ENCODE peak calls at places on chromosome 16, in four cellular contexts. One of them, this sample, is unnamed.
A peak's percentile ranks its signal among the peaks of the same experiment; 100 is the strongest.

GRCh38 chr16:76899767-76900166 is 291.2 kb upstream of the MON1B start:
- DNase-seq in adrenal gland: no peak
- DNase-seq in GM12878: no peak
- DNase-seq in IMR-90: no peak
- DNase-seq in this sample: no peak

GRCh38 chr16:82580293-82580900 is 46.4 kb upstream of the CDH13 start:
- DNase-seq in GM12878: no peak
- DNase-seq in adrenal gland: no peak
- DNase-seq in IMR-90: no peak
- DNase-seq in this sample: peak; percentile 32

GRCh38 chr16:4369006-4369766 is 2.5 kb upstream of the VASN start:
- DNase-seq in GM12878: no peak
- DNase-seq in adrenal gland: peak; percentile 64
- DNase-seq in IMR-90: peak; percentile 51
- DNase-seq in this sample: peak; percentile 67

GRCh38 chr16:67537270-67537635 is 8.6 kb downstream of the RIPOR1 start:
- DNase-seq in GM12878: no peak
- DNase-seq in IMR-90: peak; percentile 36
- DNase-seq in adrenal gland: peak; percentile 64
- DNase-seq in this sample: peak; percentile 49

GRCh38 chr16:11429823-11430222 is 84.6 kb downstream of the RMI2 start:
- DNase-seq in adrenal gland: no peak
- DNase-seq in GM12878: no peak
- DNase-seq in IMR-90: no peak
- DNase-seq in this sample: no peak

GRCh38 chr16:48126801-48127644 is 28.8 kb downstream of the ABCC12 start:
- DNase-seq in IMR-90: peak; percentile 98
- DNase-seq in adrenal gland: peak; percentile 29
- DNase-seq in GM12878: no peak
- DNase-seq in this sample: peak; percentile 15

GRCh38 chr16:63690961-63691360 is 1430.9 kb downstream of the CDH11 start:
- DNase-seq in adrenal gland: no peak
- DNase-seq in GM12878: no peak
- DNase-seq in IMR-90: no peak
- DNase-seq in this sample: no peak

GRCh38 chr16:4330277-4330882 is 14.5 kb downstream of the GLIS2 start:
- DNase-seq in IMR-90: peak; percentile 63
- DNase-seq in GM12878: no peak
- DNase-seq in adrenal gland: peak; percentile 86
- DNase-seq in this sample: peak; percentile 69

GRCh38 chr16:28309811-28310311 is 17.5 kb downstream of the SBK1 start:
- DNase-seq in GM12878: no peak
- DNase-seq in adrenal gland: no peak
- DNase-seq in IMR-90: no peak
- DNase-seq in this sample: no peak

GRCh38 chr16:19118938-19119431 is 5.2 kb downstream of the ITPRIPL2 start:
- DNase-seq in GM12878: no peak
- DNase-seq in IMR-90: peak; percentile 95
- DNase-seq in adrenal gland: peak; percentile 75
- DNase-seq in this sample: no peak

GRCh38 chr16:81261049-81261648 is 22.7 kb downstream of the BCO1 start:
- DNase-seq in GM12878: no peak
- DNase-seq in adrenal gland: peak; percentile 27
- DNase-seq in IMR-90: no peak
- DNase-seq in this sample: no peak

GRCh38 chr16:72025404-72026114 is 17.0 kb downstream of the DHODH start:
- DNase-seq in GM12878: no peak
- DNase-seq in IMR-90: no peak
- DNase-seq in adrenal gland: no peak
- DNase-seq in this sample: no peak

GRCh38 chr16:80804061-80804450 is 342 bp downstream of the CDYL2 start:
- DNase-seq in GM12878: no peak
- DNase-seq in adrenal gland: peak; percentile 59
- DNase-seq in IMR-90: peak; percentile 46
- DNase-seq in this sample: peak; percentile 24

GRCh38 chr16:20409398-20410152 is at the start of gene ACSM5:
- DNase-seq in adrenal gland: peak; percentile 70
- DNase-seq in GM12878: no peak
- DNase-seq in IMR-90: no peak
- DNase-seq in this sample: no peak

GRCh38 chr16:53224932-53225533 is 170.2 kb downstream of the CHD9 start:
- DNase-seq in adrenal gland: no peak
- DNase-seq in GM12878: no peak
- DNase-seq in IMR-90: peak; percentile 22
- DNase-seq in this sample: no peak

GRCh38 chr16:27252206-27252585 is 16.4 kb downstream of the NSMCE1 start:
- DNase-seq in GM12878: no peak
- DNase-seq in adrenal gland: peak; percentile 4
- DNase-seq in IMR-90: no peak
- DNase-seq in this sample: no peak

GRCh38 chr16:29961479-29962343 is at the start of gene TMEM219:
- DNase-seq in IMR-90: peak; percentile 83
- DNase-seq in GM12878: peak; percentile 70
- DNase-seq in adrenal gland: peak; percentile 89
- DNase-seq in this sample: peak; percentile 88

GRCh38 chr16:46743232-46743719 is 4.9 kb downstream of the MYLK3 start:
- DNase-seq in IMR-90: peak; percentile 28
- DNase-seq in adrenal gland: no peak
- DNase-seq in GM12878: no peak
- DNase-seq in this sample: no peak

GRCh38 chr16:46747777-46748651 is at the start of gene MYLK3:
- DNase-seq in GM12878: no peak
- DNase-seq in adrenal gland: no peak
- DNase-seq in IMR-90: no peak
- DNase-seq in this sample: no peak

GRCh38 chr16:46748775-46749705 is 896 bp upstream of the MYLK3 start:
- DNase-seq in IMR-90: no peak
- DNase-seq in adrenal gland: peak; percentile 56
- DNase-seq in GM12878: peak; percentile 24
- DNase-seq in this sample: no peak

GRCh38 chr16:46745594-46745993 is 2.5 kb downstream of the MYLK3 start:
- DNase-seq in IMR-90: no peak
- DNase-seq in adrenal gland: no peak
- DNase-seq in GM12878: no peak
- DNase-seq in this sample: no peak

DNA sequence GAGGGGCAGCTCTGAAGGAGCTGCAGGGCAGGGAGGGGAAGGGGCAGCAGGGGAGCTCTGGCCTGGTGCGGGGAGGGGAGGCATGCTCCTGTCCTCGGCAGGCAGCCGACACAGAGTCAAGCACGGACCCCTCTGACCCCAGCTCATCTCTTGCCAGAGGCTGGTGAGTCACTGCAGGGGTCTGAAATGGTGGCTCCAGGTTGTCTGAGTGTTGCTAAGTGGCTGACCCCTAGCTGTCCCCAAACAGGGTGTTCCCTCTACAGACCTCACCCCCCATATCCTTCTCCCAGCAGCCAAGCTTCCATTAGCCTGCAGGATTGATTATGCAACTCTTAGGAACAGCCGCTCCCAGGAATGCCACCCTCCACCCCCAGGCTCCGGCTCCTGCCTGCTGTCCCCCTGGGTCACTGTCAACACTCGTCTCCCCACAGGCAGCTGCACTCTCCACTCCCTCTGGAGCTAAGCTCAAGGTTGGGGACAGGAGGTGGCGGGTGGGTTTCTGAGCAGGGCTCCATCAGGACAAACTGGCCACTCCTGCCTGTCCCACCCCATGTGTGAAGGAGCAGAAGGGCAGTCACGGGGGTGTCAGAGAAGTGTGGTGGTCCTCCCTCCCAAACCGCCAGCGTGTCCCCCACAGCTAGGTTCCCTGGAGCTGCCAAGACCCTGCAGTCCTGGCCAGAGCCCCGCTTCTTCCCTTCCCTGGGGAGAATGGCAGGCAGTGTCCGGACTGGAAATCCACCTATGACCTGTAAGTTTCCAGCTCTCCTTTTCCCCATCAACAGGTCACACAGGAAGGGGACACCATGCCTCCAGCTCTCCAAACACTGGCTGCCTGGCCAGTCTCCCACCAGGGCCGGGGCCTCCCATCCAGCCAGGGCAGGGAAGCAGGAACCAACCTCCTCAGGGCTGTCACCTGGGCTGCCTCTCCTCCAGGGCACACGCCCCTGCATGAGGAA is 1.0 kb downstream of the MYLK3 start:
- DNase-seq in IMR-90: no peak
- DNase-seq in adrenal gland: no peak
- DNase-seq in GM12878: no peak
- DNase-seq in this sample: no peak
- H3K27ac ChIP-seq in IMR-90: no peak overlapping the region
- H3K27ac ChIP-seq in adrenal gland: no peak overlapping the region
- H3K27ac ChIP-seq in GM12878: no peak overlapping the region
- H3K27ac ChIP-seq in this sample: no peak overlapping the region

GRCh38 chr16:88060524-88061219 is 109.4 kb downstream of the BANP start:
- DNase-seq in IMR-90: no peak
- DNase-seq in adrenal gland: no peak
- DNase-seq in GM12878: no peak
- DNase-seq in this sample: no peak
- TF ChIP-seq POLR2A in IMR-90: no peak
- TF ChIP-seq POLR2A in adrenal gland: no peak
- TF ChIP-seq POLR2A in GM12878: no peak
- TF ChIP-seq POLR2A in this sample: no peak

DNA sequence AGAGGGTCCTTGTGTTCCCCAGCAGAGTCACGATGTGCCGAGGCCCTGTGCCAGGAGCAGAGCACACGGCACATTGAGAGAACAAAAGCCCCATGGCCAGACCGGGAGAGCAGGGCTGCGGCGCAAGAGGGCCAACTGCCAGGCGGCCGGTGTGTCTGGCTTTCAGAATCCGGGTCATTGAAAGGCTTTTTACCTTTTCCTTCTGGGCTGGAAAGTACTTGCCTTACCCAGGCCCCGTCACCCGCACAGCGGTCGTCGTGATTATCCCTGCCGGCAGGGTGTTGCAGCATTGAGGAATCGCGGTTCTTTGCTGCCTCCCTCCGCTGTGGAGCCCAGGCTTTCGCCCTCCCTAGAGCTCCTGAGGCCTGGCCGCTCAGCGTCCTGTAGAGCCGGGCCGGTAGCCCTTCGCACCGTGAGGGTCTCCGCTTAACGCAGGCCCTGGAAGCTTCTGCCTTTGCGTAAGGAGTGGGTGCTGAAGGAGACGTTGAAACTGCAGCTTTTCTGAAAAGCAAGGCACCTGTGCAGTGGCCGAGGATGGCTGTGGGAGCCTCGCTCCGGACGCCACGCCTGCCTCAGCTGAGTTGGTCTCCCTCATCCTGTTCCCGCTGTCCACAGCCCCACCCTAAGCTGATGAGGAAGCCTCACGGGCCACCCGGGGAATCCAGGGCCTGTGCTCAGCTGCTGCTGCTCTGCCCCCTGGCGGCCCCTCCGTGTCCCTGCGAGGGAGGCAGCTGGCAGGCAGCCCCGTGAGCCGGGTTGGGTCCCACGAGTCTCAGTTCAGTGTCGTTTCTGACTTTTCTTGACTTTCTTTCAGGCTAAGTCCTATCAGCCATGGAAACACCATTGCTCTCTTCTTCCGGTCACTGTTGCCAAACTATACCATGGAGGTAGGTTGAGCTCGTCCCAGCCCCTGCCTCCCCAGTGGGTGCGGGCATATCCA is 8.6 kb upstream of the MC1R start:
- DNase-seq in adrenal gland: peak; percentile 85
- DNase-seq in GM12878: no peak
- DNase-seq in IMR-90: peak; percentile 64
- DNase-seq in this sample: peak; percentile 63
- H3K36me3 ChIP-seq in adrenal gland: no peaks in the 10 kb centered on the region
- H3K36me3 ChIP-seq in GM12878: peaks cover 14% of the 10 kb centered on the region
- H3K36me3 ChIP-seq in IMR-90: peaks cover 63% of the 10 kb centered on the region
- H3K36me3 ChIP-seq in this sample: no peaks in the 10 kb centered on the region

DNA sequence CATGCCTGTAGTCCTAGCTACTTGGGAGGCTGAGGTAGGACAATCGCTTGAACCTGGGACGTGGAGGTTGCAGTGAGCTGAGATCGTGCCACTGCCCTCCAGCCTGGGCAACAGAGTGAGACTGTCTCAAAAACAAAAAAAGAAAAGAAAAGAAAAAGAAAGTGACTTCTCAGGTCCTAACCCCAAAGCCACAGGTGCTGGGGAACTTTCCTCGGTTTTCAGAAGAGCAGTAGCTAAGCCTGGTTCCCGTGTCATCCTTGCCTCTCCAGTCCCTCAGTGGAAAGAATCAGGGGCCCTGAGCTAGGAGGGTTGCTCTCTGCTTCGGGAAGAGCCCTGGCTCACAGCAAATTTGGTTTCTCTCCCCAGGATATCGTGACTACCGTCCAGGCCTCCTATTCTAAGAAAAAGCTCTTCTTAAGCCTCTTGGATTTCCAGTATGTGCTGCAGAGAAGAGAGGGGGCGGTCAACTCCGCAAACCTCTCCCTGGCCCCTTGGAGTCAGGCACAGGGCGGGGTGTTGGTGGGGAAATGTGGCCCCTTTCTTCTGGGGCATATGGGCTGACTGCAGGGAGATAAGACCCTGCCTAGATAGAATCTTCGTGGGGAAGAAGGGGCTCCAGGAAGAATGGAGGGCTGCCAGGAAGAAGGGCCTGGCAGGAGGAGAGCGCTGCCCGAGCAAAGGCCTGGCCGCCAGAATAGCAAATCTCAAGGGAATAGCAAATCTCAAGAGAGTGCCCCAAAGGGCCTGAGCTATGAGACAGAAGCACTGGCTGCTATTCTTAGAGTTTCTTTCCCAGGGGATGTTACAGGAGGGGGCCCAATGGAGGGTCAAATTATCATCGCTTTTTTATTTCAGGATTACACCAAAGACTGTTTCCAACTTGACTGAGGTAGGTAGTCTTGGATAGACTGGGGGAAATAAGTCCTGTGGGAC is 8.3 kb upstream of the NLRC5 start:
- DNase-seq in IMR-90: no peak
- DNase-seq in GM12878: no peak
- DNase-seq in adrenal gland: no peak
- DNase-seq in this sample: no peak
- H3K27ac ChIP-seq in IMR-90: no peak overlapping the region
- H3K27ac ChIP-seq in GM12878: peak overlapping the region; percentile 41
- H3K27ac ChIP-seq in adrenal gland: no peak overlapping the region
- H3K27ac ChIP-seq in this sample: no peak overlapping the region

GRCh38 chr16:56681939-56682702 is at the start of gene MT1X:
- DNase-seq in adrenal gland: peak; percentile 96
- DNase-seq in IMR-90: peak; percentile 77
- DNase-seq in GM12878: peak; percentile 7
- DNase-seq in this sample: peak; percentile 96
- TF ChIP-seq POLR2A in adrenal gland: peak; percentile 98
- TF ChIP-seq POLR2A in IMR-90: peak; percentile 91
- TF ChIP-seq POLR2A in GM12878: peak; percentile 80
- TF ChIP-seq POLR2A in this sample: peak; percentile 90

GRCh38 chr16:87834015-87834667 is 35.2 kb downstream of the SLC7A5 start:
- DNase-seq in IMR-90: no peak
- DNase-seq in GM12878: no peak
- DNase-seq in adrenal gland: no peak
- DNase-seq in this sample: no peak
- H3K36me3 ChIP-seq in IMR-90: peaks cover 86% of the 10 kb centered on the region
- H3K36me3 ChIP-seq in GM12878: peaks cover 69% of the 10 kb centered on the region
- H3K36me3 ChIP-seq in adrenal gland: no peaks in the 10 kb centered on the region
- H3K36me3 ChIP-seq in this sample: no peaks in the 10 kb centered on the region

This sample was measured in prostate gland.